ENCODE peak calls at places on chromosomes 5 and 9, in four cellular contexts. Y, H, C and Q are unnamed samples.

GRCh38 chr5:25416960-25417359 is 772.2 kb upstream of the CDH10 start:
- DNase-seq in Y (no peak), H (no peak), C (no peak), Q (no peak)

GRCh38 chr5:142432369-142432863 is 107.6 kb upstream of the SPRY4 start:
- DNase-seq in Y (no peak), H (no peak), C (no peak), Q (no peak)

GRCh38 chr9:125261501-125262216 is at the start of gene GAPVD1:
- DNase-seq in Y (peak; percentile 72), H (peak; percentile 99), C (peak; percentile 79), Q (peak; percentile 83)

GRCh38 chr5:73565969-73566547 is 515 bp downstream of the UTP15 start:
- DNase-seq in Y (no peak), H (no peak), C (no peak), Q (no peak)

GRCh38 chr5:168793844-168794837 is 215.0 kb upstream of the PANK3 start:
- DNase-seq in Y (peak; percentile 23), H (no peak), C (peak; percentile 52), Q (peak; percentile 70)

GRCh38 chr5:115147052-115147451 is 22.7 kb downstream of the TRIM36 start:
- DNase-seq in Y (no peak), H (no peak), C (no peak), Q (no peak)

GRCh38 chr9:121557581-121558422 is 58.2 kb upstream of the GGTA1 start:
- DNase-seq in Y (peak; percentile 92), H (peak; percentile 84), C (peak; percentile 90), Q (peak; percentile 83)

GRCh38 chr5:347712-348284 is 26.3 kb downstream of the AHRR start:
- DNase-seq in Y (no peak), H (no peak), C (no peak), Q (no peak)

GRCh38 chr5:71880531-71880930 is 161.5 kb downstream of the CARTPT start:
- DNase-seq in Y (no peak), H (no peak), C (no peak), Q (no peak)

GRCh38 chr5:146624179-146624578 is 108.2 kb upstream of the GPR151 start:
- DNase-seq in Y (no peak), H (no peak), C (no peak), Q (no peak)

GRCh38 chr5:146620663-146621051 is 104.7 kb upstream of the GPR151 start:
- DNase-seq in Y (no peak), H (no peak), C (no peak), Q (no peak)

GRCh38 chr5:146623009-146623408 is 107.0 kb upstream of the GPR151 start:
- DNase-seq in Y (no peak), H (no peak), C (no peak), Q (no peak)

GRCh38 chr5:146623657-146624056 is 107.7 kb upstream of the GPR151 start:
- DNase-seq in Y (no peak), H (no peak), C (no peak), Q (no peak)

DNA sequence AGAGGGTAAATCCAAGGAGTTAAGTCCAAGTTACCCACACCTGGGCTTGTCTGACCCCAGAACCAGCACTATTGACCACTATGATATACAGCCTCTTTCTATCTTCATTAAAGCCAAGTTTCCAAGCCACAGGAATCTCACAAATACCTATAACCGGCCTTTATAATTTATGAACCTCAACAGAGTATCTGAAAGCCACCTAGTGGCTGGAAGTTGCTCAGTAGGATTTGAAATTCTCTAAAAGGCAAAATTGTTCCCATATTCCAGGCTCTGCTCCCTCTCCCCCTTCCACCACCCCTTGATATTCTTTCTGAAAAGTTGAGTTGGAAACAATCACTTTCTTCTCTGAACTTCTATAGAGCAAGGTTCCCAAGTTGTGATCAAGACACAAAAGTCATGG is 106.4 kb upstream of the GPR151 start:
- DNase-seq in Y (no peak), H (no peak), C (peak; percentile 9), Q (no peak)
- TF ChIP-seq CTCF in Y (peak; percentile 22), H (no peak), C (peak; percentile 49), Q (peak; percentile 27)

DNA sequence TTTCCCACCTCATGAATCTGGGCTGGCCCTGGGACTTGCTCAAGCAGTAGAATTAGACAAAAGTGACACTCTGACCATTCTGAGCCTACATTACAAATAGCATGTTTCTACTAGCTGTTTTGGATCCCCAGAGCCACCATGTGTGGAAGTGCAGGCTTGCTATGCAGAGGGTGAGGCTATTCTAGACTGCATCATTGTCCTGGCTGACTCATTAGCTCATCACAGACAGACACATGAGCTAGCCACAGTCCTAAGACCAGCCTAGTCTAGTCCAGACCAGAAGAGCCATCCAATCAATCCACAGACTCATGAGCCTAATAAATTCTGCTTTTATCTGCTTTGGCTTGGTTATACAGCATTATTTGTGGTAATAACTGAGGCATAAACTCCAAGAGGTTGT is 351.9 kb downstream of the PRELID2 start:
- DNase-seq in Y (peak; percentile 66), H (peak; percentile 60), C (peak; percentile 53), Q (peak; percentile 39)
- TF ChIP-seq CTCF in Y (no peak), H (no peak), C (no peak), Q (no peak)

DNA sequence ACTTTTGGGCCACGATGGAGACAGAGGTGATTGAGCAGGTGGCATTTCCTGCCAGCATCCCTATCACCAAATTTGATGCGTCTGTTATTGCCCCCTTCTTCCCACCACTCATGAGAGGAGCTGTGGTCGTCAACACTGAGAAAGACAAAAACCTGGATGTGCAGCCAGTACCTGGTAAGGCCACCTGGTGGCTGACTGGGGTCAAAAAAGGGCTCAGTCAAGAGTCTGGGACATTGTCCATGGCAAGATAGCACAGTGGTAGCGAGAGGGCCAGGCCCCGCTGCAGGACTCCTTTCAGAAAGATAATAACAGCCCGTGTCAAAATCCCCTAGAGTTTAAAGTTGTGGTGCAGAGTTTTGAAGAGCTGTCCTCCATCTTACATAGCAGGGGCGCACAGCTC is 40.8 kb downstream of the CSF1R start:
- DNase-seq in Y (no peak), H (no peak), C (no peak), Q (no peak)
- TF ChIP-seq CTCF in Y (no peak), H (no peak), C (no peak), Q (no peak)

DNA sequence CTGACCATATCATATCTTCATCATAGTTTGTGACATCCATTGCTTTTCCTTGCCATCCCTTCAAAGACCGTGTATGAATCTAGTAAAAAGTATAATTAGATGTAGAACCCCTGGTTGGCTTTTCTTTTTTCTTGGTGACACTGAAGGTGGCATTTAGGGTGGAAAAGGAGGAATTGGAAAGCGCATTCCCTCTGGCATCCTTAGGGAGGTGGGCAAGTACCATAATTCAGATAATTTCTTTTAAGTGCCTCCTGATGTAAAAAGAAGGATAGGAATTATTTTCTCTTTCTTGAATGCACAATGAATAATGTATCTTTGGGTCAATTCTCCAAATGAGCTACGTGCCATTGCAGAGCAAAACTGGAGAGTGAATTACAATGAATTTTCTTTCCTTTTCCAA is 73.2 kb upstream of the SMARCA2 start:
- DNase-seq in Y (no peak), H (no peak), C (peak; percentile 10), Q (peak; percentile 11)
- TF ChIP-seq CTCF in Y (peak; percentile 23), H (no peak), C (peak; percentile 43), Q (peak; percentile 30)

GRCh38 chr5:149448831-149449714 is 70.0 kb upstream of the IL17B start:
- DNase-seq in Y (no peak), H (no peak), C (peak; percentile 70), Q (no peak)
- TF ChIP-seq CTCF in Y (peak; percentile 55), H (no peak), C (peak; percentile 79), Q (peak; percentile 40)

GRCh38 chr5:146520731-146521130 is 4.7 kb upstream of the GPR151 start:
- DNase-seq in Y (no peak), H (no peak), C (no peak), Q (no peak)
- TF ChIP-seq CTCF in Y (no peak), H (no peak), C (no peak), Q (no peak)

DNA sequence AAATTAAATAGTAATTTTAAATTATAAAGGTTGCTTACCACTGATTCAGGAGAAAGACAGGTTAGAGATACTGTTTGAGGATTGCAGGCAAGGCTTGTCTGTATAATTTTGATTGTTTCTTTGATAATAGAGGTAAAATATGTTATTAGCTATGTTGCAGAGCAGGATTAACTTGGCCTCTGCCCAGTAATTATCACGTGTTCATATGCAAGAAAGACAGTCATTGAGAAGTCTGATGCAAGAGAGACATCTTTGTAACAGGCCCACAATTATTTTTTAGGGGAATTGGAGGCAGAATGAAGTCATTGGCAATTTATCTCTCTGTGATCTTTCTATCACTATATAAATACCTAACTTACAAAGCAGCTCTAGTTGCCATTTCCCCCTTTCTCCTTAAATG is 46.0 kb downstream of the SLC44A1 start:
- DNase-seq in Y (peak; percentile 55), H (peak; percentile 49), C (peak; percentile 60), Q (peak; percentile 65)
- TF ChIP-seq CTCF in Y (no peak), H (no peak), C (no peak), Q (no peak)

GRCh38 chr5:155699385-155699784 is 627.6 kb upstream of the SGCD start:
- DNase-seq in Y (no peak), H (no peak), C (no peak), Q (no peak)
- TF ChIP-seq CTCF in Y (no peak), H (no peak), C (no peak), Q (no peak)

GRCh38 chr9:98018347-98018746 is 35.2 kb downstream of the ANP32B start:
- DNase-seq in Y (no peak), H (no peak), C (no peak), Q (no peak)
- TF ChIP-seq CTCF in Y (no peak), H (no peak), C (no peak), Q (no peak)

DNA sequence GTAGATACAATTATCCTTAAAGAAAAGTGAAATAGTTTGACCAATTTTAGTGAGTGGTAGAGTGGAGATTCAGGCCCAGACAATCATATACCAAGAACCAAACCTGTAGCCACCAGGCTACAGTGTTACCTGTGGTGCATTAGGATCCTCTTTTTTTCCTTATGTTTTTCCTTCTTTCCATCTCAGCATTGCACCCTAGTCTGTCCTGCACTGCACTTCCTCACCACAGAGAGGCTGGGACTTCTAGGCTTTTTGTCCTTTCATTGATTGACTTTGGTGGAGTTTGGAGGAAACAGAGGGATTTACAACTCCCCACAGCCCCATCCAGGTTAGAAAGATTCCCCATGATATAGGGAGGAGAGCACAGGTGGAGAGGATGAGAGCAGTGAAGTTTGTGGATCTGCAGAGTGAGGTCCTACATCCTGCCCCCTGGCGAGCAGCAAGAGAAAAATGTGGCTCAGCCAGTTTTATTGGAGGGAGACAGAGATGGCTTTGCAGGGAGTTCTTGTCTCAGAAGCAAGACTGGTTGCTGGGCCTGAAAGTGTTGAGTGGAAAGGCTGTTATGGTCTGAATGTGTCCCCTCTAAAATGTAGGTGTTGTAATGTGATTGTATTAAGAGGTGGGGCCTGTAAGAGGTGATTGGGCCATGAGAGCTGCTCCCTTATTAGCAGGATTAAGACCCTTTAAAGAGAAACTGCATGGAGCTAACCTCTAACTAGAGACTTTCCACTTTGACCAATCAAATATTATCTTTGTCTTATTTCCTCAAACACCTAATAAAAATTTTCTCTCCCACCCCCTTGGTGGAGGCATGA is 36.2 kb downstream of the KIF4B start:
- DNase-seq in Y (peak; percentile 4), H (no peak), C (peak; percentile 39), Q (peak; percentile 15)
- TF ChIP-seq CTCF in Y (peak; percentile 12), H (no peak), C (peak; percentile 64), Q (peak; percentile 47)